ENCODE peak calls at places on chromosomes 13 and 19, in four cellular contexts. O is GM23338, E is fibroblast of lung, S is brain microvascular endothelial cell. T is an unnamed sample.

GRCh38 chr13:113990321-113990837 is 16.5 kb upstream of the C13orf46 start:
- DNase-seq in E (no peak), S (no peak), O (no peak), T (peak; percentile 8)

GRCh38 chr13:24279267-24279666 is 30.1 kb upstream of the C1QTNF9 start:
- DNase-seq in O (no peak), E (no peak), S (no peak), T (no peak)

GRCh38 chr13:75055296-75055695 is 426.7 kb downstream of the TBC1D4 start:
- DNase-seq in O (no peak), S (no peak), E (no peak), T (no peak)

GRCh38 chr13:76481738-76482137 is 404.5 kb downstream of the KCTD12 start:
- DNase-seq in S (peak; percentile 49), O (no peak), E (no peak), T (no peak)

GRCh38 chr19:3610745-3611717 is 4.4 kb upstream of the TBXA2R start:
- DNase-seq in S (no peak), E (no peak), O (no peak), T (no peak)

GRCh38 chr19:38388310-38389100 is at the start of gene SPRED3:
- DNase-seq in S (no peak), O (peak; percentile 85), E (peak; percentile 70), T (peak; percentile 56)

GRCh38 chr13:31166591-31166990 is 4.9 kb upstream of the HSPH1 start:
- DNase-seq in O (no peak), S (no peak), E (no peak), T (no peak)

GRCh38 chr19:1468274-1469199 is 10.5 kb downstream of the C19orf25 start:
- DNase-seq in S (no peak), E (peak; percentile 26), O (no peak), T (no peak)

GRCh38 chr13:78137404-78138142 is 218.9 kb upstream of the EDNRB start:
- DNase-seq in E (peak; percentile 78), O (peak; percentile 86), S (peak; percentile 53), T (peak; percentile 28)

GRCh38 chr19:15418112-15418587 is 638 bp downstream of the AKAP8L start:
- DNase-seq in E (peak; percentile 36), O (no peak), S (peak; percentile 19), T (peak; percentile 29)

GRCh38 chr19:7547153-7547552 is 11.6 kb downstream of the PNPLA6 start:
- DNase-seq in S (no peak), O (no peak), E (no peak), T (no peak)

GRCh38 chr19:29031216-29031615 is 181.7 kb downstream of the UQCRFS1 start:
- DNase-seq in E (no peak), S (no peak), O (no peak), T (no peak)

GRCh38 chr19:575527-576506 is 3.4 kb downstream of the BSG start:
- DNase-seq in O (peak; percentile 18), S (no peak), E (peak; percentile 52), T (peak; percentile 87)

GRCh38 chr13:80716610-80717081 is 375.7 kb upstream of the SPRY2 start:
- DNase-seq in O (peak; percentile 64), S (no peak), E (peak; percentile 95), T (no peak)

GRCh38 chr19:6409346-6409745 is 15.3 kb downstream of the KHSRP start:
- DNase-seq in O (no peak), S (no peak), E (no peak), T (no peak)

GRCh38 chr19:8600064-8600463 is 10.5 kb downstream of the ADAMTS10 start:
- DNase-seq in E (no peak), O (no peak), S (no peak), T (no peak)

GRCh38 chr13:77026783-77027621 is at the start of gene FBXL3:
- DNase-seq in O (peak; percentile 84), S (peak; percentile 89), E (peak; percentile 91), T (peak; percentile 91)

GRCh38 chr19:50974702-50975555 is 5.5 kb upstream of the KLK6 start:
- DNase-seq in S (no peak), E (no peak), O (no peak), T (no peak)

GRCh38 chr19:44912854-44913253 is 1.6 kb upstream of the APOC1 start:
- DNase-seq in O (no peak), E (peak; percentile 55), S (no peak), T (peak; percentile 82)

GRCh38 chr13:50512602-50513527 is 330.6 kb downstream of the DLEU7 start:
- DNase-seq in O (no peak), E (peak; percentile 70), S (peak; percentile 45), T (peak; percentile 66)

GRCh38 chr13:83121904-83122303 is 760.4 kb downstream of the SLITRK1 start:
- DNase-seq in S (no peak), E (no peak), O (no peak), T (no peak)

GRCh38 chr13:113029061-113029445 is 60.0 kb downstream of the MCF2L start:
- DNase-seq in O (no peak), E (no peak), S (no peak), T (no peak)

GRCh38 chr13:20360041-20360491 is 127.9 kb upstream of the GJB6 start:
- DNase-seq in O (no peak), E (peak; percentile 62), S (peak; percentile 23), T (peak; percentile 38)

GRCh38 chr13:64817721-64818120 is 2412.4 kb downstream of the PCDH9 start:
- DNase-seq in E (peak; percentile 15), O (no peak), S (peak; percentile 14), T (no peak)

GRCh38 chr13:59677966-59678814 is 485.5 kb downstream of the DIAPH3 start:
- DNase-seq in O (peak; percentile 78), S (peak; percentile 76), E (peak; percentile 83), T (peak; percentile 16)

GRCh38 chr19:17289489-17289888 is 7.8 kb downstream of the ANKLE1 start:
- DNase-seq in S (peak; percentile 88), O (peak; percentile 96), E (peak; percentile 92), T (peak; percentile 82)

GRCh38 chr19:41023193-41023592 is 32.1 kb downstream of the CYP2B6 start:
- DNase-seq in E (no peak), O (peak; percentile 37), S (no peak), T (no peak)

GRCh38 chr19:57103573-57104277 is 16.1 kb upstream of the USP29 start:
- DNase-seq in O (peak; percentile 83), E (peak; percentile 65), S (peak; percentile 38), T (peak; percentile 81)

GRCh38 chr13:94128430-94128829 is 351.1 kb downstream of the DCT start:
- DNase-seq in S (no peak), O (no peak), E (no peak), T (peak; percentile 40)

GRCh38 chr13:76991432-76991795 is 467 bp upstream of the CLN5 start:
- DNase-seq in S (no peak), E (no peak), O (no peak), T (peak; percentile 34)

GRCh38 chr19:4575978-4576933 is 16.8 kb upstream of the SEMA6B start:
- DNase-seq in E (peak; percentile 52), S (peak; percentile 66), O (peak; percentile 75), T (peak; percentile 73)

GRCh38 chr19:32675720-32676185 is at the start of gene RGS9BP:
- DNase-seq in E (peak; percentile 72), O (peak; percentile 64), S (peak; percentile 39), T (peak; percentile 79)

GRCh38 chr13:28753208-28753892 is 34.6 kb upstream of the SLC46A3 start:
- DNase-seq in E (peak; percentile 70), S (peak; percentile 91), O (peak; percentile 86), T (peak; percentile 70)

GRCh38 chr19:49407079-49407478 is 16.2 kb downstream of the PTH2 start:
- DNase-seq in S (no peak), O (no peak), E (no peak), T (no peak)

GRCh38 chr19:49403404-49404187 is 15.5 kb downstream of the KASH5 start:
- DNase-seq in E (no peak), S (peak; percentile 22), O (peak; percentile 96), T (no peak)

GRCh38 chr19:49409441-49410029 is 13.7 kb downstream of the PTH2 start:
- DNase-seq in S (no peak), O (no peak), E (no peak), T (no peak)

GRCh38 chr19:49408816-49409440 is 14.3 kb downstream of the PTH2 start:
- DNase-seq in O (no peak), S (no peak), E (no peak), T (no peak)

GRCh38 chr19:49407482-49408015 is 15.7 kb downstream of the PTH2 start:
- DNase-seq in E (no peak), S (no peak), O (no peak), T (no peak)
- H3K27ac ChIP-seq in E (no peak overlapping the region), S (no peak overlapping the region), O (no peak overlapping the region), T (no peak overlapping the region)

GRCh38 chr13:100815476-100816046 is 141.0 kb upstream of the TMTC4 start:
- DNase-seq in E (no peak), S (no peak), O (peak; percentile 32), T (no peak)
- H3K27ac ChIP-seq in E (no peak overlapping the region), S (no peak overlapping the region), O (peak overlapping the region; percentile 61), T (no peak overlapping the region)

DNA sequence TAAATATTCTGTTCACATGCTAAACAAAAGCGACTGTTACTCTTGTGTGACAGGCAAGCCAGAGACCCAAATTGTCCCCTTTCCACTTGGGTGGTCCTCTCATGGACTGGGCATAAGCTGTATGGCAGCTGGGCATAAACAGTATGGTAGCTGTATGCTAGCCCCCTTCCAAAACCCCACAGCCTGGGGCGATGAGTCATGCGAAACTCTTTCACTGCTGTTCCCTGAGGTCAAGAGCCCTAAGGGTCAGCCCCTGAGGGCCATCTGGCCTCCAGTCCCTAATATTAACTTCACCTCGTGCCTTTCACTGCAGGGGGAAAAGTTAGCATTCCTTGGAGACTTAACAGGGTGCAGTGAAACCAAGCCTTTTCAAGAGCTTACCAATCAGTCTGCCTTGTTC is 45.6 kb upstream of the ZNF562 start:
- DNase-seq in S (no peak), O (peak; percentile 16), E (no peak), T (no peak)
- H3K27ac ChIP-seq in S (no peak overlapping the region), O (no peak overlapping the region), E (no peak overlapping the region), T (no peak overlapping the region)

DNA sequence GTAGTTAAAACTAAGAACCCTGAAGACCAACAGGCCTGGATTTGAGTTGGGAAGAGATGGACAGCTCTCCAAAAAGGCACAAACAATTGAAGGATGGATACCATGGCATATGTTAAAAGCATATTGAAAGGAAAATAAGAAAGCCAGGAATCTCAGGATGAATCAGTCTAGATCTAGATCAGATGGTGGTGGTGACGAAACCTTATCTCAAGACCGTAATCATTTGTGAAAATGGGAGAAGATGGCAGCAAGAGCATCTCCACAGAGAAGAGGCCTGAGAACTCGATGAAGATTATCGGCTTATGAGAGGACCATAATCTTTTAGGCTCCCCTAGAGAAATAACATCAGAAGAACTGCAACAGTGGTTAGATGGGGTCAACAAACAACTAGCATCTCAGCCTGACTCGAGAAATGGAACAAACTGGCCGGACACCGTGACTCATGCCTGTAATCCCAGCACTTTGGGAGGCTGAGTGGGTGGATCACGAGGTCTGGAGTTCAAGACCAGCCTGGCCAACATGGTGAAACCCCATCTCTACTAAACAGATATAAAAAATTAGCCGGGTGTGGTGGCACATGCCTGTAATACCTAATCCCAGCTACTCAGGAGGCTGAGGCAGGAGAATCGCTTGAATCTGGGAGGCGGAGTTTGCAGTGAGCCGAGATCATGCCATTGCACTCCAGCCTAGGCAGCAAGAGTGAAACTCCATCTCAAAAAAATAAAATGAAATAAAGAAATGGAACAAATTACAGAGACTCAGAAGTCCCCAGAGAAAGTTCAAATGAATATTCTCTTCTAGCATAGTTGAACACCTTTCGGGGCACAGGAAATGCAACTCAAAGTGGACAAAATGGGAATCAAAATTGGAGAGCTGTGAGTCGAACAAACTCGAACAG is 47.6 kb downstream of the FOXO1 start:
- DNase-seq in E (no peak), S (no peak), O (no peak), T (no peak)
- H3K27ac ChIP-seq in E (no peak overlapping the region), S (no peak overlapping the region), O (no peak overlapping the region), T (no peak overlapping the region)

GRCh38 chr19:47130120-47130588 is 481 bp upstream of the SAE1 start:
- DNase-seq in S (no peak), O (no peak), E (no peak), T (no peak)
- H3K27ac ChIP-seq in S (peak overlapping the region; percentile 6), O (no peak overlapping the region), E (no peak overlapping the region), T (peak overlapping the region; percentile 96)

T was measured in testis.